ENCODE peak calls at places on chromosomes 3 and 15, in five cellular contexts. One of them, this sample, is unnamed.

GRCh38 chr3:187942658-187943241 is 197.5 kb upstream of the BCL6 start:
- DNase-seq in IMR-90: no peak
- DNase-seq in A549: no peak
- DNase-seq in GM12878: no peak
- DNase-seq in SK-N-SH: no peak
- DNase-seq in this sample: no peak

GRCh38 chr3:10933958-10934481 is 58.5 kb upstream of the SLC6A1 start:
- DNase-seq in IMR-90: peak
- DNase-seq in A549: peak
- DNase-seq in GM12878: no peak
- DNase-seq in SK-N-SH: no peak
- DNase-seq in this sample: no peak

GRCh38 chr15:52765779-52766178 is 24.4 kb downstream of the ONECUT1 start:
- DNase-seq in IMR-90: peak
- DNase-seq in A549: peak
- DNase-seq in GM12878: no peak
- DNase-seq in SK-N-SH: no peak
- DNase-seq in this sample: no peak

GRCh38 chr15:98647026-98647773 is 1.1 kb upstream of the IGF1R start:
- DNase-seq in IMR-90: peak
- DNase-seq in A549: peak
- DNase-seq in GM12878: no peak
- DNase-seq in SK-N-SH: peak
- DNase-seq in this sample: peak

GRCh38 chr3:134901461-134901860 is 106.4 kb downstream of the EPHB1 start:
- DNase-seq in IMR-90: no peak
- DNase-seq in A549: no peak
- DNase-seq in GM12878: no peak
- DNase-seq in SK-N-SH: no peak
- DNase-seq in this sample: no peak

GRCh38 chr3:10798600-10799367 is 17.2 kb upstream of the SLC6A11 start:
- DNase-seq in IMR-90: no peak
- DNase-seq in A549: no peak
- DNase-seq in GM12878: no peak
- DNase-seq in SK-N-SH: no peak
- DNase-seq in this sample: no peak

GRCh38 chr15:49855917-49856637 is 235.2 kb downstream of the DTWD1 start:
- DNase-seq in IMR-90: peak
- DNase-seq in A549: peak
- DNase-seq in GM12878: no peak
- DNase-seq in SK-N-SH: no peak
- DNase-seq in this sample: no peak

GRCh38 chr15:53747501-53748068 is 11.9 kb downstream of the WDR72 start:
- DNase-seq in IMR-90: no peak
- DNase-seq in A549: no peak
- DNase-seq in GM12878: no peak
- DNase-seq in SK-N-SH: no peak
- DNase-seq in this sample: no peak

GRCh38 chr15:68666120-68666811 is 87.5 kb downstream of the CORO2B start:
- DNase-seq in IMR-90: no peak
- DNase-seq in A549: no peak
- DNase-seq in GM12878: no peak
- DNase-seq in SK-N-SH: no peak
- DNase-seq in this sample: no peak

GRCh38 chr15:59843609-59844008 is 154.5 kb upstream of the BNIP2 start:
- DNase-seq in IMR-90: no peak
- DNase-seq in A549: no peak
- DNase-seq in GM12878: no peak
- DNase-seq in SK-N-SH: no peak
- DNase-seq in this sample: no peak

GRCh38 chr15:38085931-38086562 is 151.6 kb downstream of the TMCO5A start:
- DNase-seq in IMR-90: peak
- DNase-seq in A549: no peak
- DNase-seq in GM12878: peak
- DNase-seq in SK-N-SH: no peak
- DNase-seq in this sample: no peak

GRCh38 chr3:60610441-60611112 is 640.7 kb downstream of the FHIT start:
- DNase-seq in IMR-90: peak
- DNase-seq in A549: no peak
- DNase-seq in GM12878: no peak
- DNase-seq in SK-N-SH: no peak
- DNase-seq in this sample: no peak

GRCh38 chr3:118400086-118400485 is 634.6 kb downstream of the IGSF11 start:
- DNase-seq in IMR-90: no peak
- DNase-seq in A549: no peak
- DNase-seq in GM12878: no peak
- DNase-seq in SK-N-SH: no peak
- DNase-seq in this sample: no peak

GRCh38 chr3:112531358-112531781 is 30.4 kb downstream of the ATG3 start:
- DNase-seq in IMR-90: peak
- DNase-seq in A549: peak
- DNase-seq in GM12878: no peak
- DNase-seq in SK-N-SH: peak
- DNase-seq in this sample: peak

GRCh38 chr15:38036790-38037338 is 102.4 kb downstream of the TMCO5A start:
- DNase-seq in IMR-90: no peak
- DNase-seq in A549: no peak
- DNase-seq in GM12878: no peak
- DNase-seq in SK-N-SH: no peak
- DNase-seq in this sample: no peak

DNA sequence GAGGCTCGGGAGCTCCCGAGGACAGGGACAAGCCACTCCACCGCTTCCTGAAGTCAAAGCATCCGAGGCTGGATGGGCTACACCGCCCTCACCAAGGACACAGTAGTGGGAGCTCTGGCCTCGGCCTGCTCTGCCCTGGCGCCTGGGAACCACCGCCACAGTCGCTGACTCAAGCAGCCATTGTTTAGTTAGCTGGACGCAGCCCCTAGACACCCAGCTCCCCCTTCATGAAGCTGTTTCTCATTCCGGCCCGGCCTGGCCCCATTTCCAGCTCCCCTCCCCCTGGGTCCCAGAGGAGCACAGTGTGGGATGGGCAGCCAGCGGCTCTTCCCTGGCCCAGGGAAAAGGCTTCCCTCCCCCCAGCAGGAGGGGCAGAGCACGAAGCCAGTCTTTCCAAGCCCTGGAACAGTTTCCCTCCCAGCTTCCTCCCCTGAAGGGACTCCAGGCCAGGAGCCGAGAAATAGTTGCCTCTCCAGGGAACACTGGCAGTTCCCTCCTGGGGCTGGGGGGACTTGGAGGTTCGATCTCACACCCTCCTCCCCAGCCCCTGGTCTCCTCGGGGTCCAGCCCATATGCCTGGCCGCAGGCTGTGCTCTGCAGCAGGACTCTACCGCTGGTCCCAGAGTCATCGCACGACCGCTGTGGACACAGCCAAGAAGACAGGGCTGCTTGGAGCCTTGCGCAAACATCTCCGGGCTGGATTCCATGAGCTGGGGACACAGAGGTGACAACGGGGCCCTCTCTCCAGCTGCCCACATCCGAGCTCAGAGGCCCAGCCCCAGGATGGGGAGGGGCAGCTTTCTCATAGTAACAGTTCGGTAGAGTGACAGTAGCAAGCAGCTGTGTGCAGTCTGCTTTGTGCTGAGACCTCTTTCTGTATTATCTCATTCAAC is 10.0 kb downstream of the PLXND1 start:
- DNase-seq in IMR-90: peak
- DNase-seq in A549: peak
- DNase-seq in GM12878: no peak
- DNase-seq in SK-N-SH: peak
- DNase-seq in this sample: peak
- TF ChIP-seq RCOR1 in IMR-90: no peak
- TF ChIP-seq RCOR1 in A549: no peak
- TF ChIP-seq RCOR1 in GM12878: no peak
- TF ChIP-seq RCOR1 in SK-N-SH: no peak
- TF ChIP-seq RCOR1 in this sample: no peak

GRCh38 chr3:53045784-53046170 is at the start of gene SFMBT1:
- DNase-seq in IMR-90: peak
- DNase-seq in A549: peak
- DNase-seq in GM12878: no peak
- DNase-seq in SK-N-SH: peak
- DNase-seq in this sample: peak

GRCh38 chr3:53043738-53044137 is 2.1 kb downstream of the SFMBT1 start:
- DNase-seq in IMR-90: no peak
- DNase-seq in A549: no peak
- DNase-seq in GM12878: no peak
- DNase-seq in SK-N-SH: no peak
- DNase-seq in this sample: no peak

GRCh38 chr3:53046171-53047170 is 598 bp upstream of the SFMBT1 start:
- DNase-seq in IMR-90: peak
- DNase-seq in A549: peak
- DNase-seq in GM12878: no peak
- DNase-seq in SK-N-SH: peak
- DNase-seq in this sample: no peak

GRCh38 chr3:53044371-53045106 is 1.3 kb downstream of the SFMBT1 start:
- DNase-seq in IMR-90: peak
- DNase-seq in A549: peak
- DNase-seq in GM12878: no peak
- DNase-seq in SK-N-SH: peak
- DNase-seq in this sample: peak

DNA sequence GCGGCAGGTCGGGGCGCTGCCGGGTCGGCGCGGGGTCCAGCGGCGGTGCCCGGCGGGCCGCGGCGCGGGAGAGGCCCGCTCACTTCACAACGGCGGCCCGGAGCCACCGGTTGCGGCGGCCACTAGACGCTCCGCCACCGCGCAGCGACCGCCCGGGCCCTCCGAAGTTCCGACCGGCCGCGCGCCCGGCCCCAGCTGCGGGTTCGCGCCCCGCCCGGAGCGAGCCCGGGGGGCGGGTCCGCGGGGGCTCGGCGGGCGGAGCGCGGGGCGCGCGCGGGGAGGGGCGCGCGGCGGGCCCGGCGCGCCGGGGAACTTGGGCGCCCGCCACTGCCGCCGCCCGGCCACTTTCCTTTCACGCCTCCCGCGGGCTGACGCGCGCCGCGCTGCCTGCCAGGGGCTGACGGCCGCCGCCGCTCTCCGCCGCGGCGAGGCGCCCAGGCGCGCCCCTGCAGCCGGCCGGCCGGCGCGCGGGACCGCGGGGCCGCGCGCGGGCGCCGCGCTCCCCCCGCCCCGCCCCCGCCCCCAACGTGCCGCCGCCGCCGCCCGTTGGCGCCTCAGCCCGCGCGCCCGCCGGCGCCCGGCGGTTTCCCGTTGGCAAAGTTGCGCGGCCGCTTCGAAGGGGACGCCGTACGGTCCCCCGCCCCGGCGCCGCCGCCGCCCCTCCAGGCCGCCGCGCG is 628 bp downstream of the SFMBT1 start:
- DNase-seq in IMR-90: peak
- DNase-seq in A549: peak
- DNase-seq in GM12878: no peak
- DNase-seq in SK-N-SH: peak
- DNase-seq in this sample: peak
- TF ChIP-seq RCOR1 in IMR-90: no peak
- TF ChIP-seq RCOR1 in A549: no peak
- TF ChIP-seq RCOR1 in GM12878: no peak
- TF ChIP-seq RCOR1 in SK-N-SH: no peak
- TF ChIP-seq RCOR1 in this sample: no peak

GRCh38 chr3:87627316-87627715 is 350.9 kb upstream of the POU1F1 start:
- DNase-seq in IMR-90: no peak
- DNase-seq in A549: no peak
- DNase-seq in GM12878: no peak
- DNase-seq in SK-N-SH: no peak
- DNase-seq in this sample: no peak

GRCh38 chr3:87625911-87626310 is 349.5 kb upstream of the POU1F1 start:
- DNase-seq in IMR-90: no peak
- DNase-seq in A549: no peak
- DNase-seq in GM12878: no peak
- DNase-seq in SK-N-SH: no peak
- DNase-seq in this sample: no peak

GRCh38 chr3:87621667-87622066 is 345.3 kb upstream of the POU1F1 start:
- DNase-seq in IMR-90: no peak
- DNase-seq in A549: no peak
- DNase-seq in GM12878: peak
- DNase-seq in SK-N-SH: no peak
- DNase-seq in this sample: no peak

GRCh38 chr3:87624860-87625259 is 348.5 kb upstream of the POU1F1 start:
- DNase-seq in IMR-90: no peak
- DNase-seq in A549: no peak
- DNase-seq in GM12878: no peak
- DNase-seq in SK-N-SH: no peak
- DNase-seq in this sample: no peak

GRCh38 chr3:87626471-87626995 is 350.1 kb upstream of the POU1F1 start:
- DNase-seq in IMR-90: no peak
- DNase-seq in A549: no peak
- DNase-seq in GM12878: no peak
- DNase-seq in SK-N-SH: no peak
- DNase-seq in this sample: no peak
- TF ChIP-seq RCOR1 in IMR-90: no peak
- TF ChIP-seq RCOR1 in A549: no peak
- TF ChIP-seq RCOR1 in GM12878: no peak
- TF ChIP-seq RCOR1 in SK-N-SH: no peak
- TF ChIP-seq RCOR1 in this sample: no peak

DNA sequence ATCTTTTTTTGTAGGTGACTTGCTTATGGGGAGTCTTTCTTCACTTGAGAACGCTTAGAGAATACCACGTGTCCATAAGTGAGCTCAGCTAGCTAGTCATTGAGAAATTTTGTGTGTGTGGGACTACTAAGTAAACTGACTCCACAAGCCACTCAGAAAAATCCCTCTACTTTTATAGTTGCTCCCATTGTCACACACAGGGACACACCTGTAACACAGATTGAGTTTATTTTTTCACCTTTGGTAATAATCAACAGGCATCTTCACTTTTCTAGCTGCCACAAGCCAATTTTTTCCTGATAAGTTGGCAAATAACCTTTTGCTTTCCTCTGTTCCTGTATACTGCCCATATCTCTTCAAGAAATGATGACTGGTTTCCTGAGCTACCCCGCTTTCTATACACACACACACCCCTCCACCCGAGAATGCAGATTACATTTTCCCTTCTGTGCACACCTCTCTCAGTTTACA is 4.5 kb downstream of the TSC22D2 start:
- DNase-seq in IMR-90: peak
- DNase-seq in A549: peak
- DNase-seq in GM12878: no peak
- DNase-seq in SK-N-SH: no peak
- DNase-seq in this sample: no peak
- TF ChIP-seq RCOR1 in IMR-90: no peak
- TF ChIP-seq RCOR1 in A549: no peak
- TF ChIP-seq RCOR1 in GM12878: no peak
- TF ChIP-seq RCOR1 in SK-N-SH: no peak
- TF ChIP-seq RCOR1 in this sample: no peak

GRCh38 chr15:63826513-63826912 is 7.2 kb downstream of the HERC1 start:
- DNase-seq in IMR-90: peak
- DNase-seq in A549: peak
- DNase-seq in GM12878: no peak
- DNase-seq in SK-N-SH: no peak
- DNase-seq in this sample: peak
- TF ChIP-seq RCOR1 in IMR-90: no peak
- TF ChIP-seq RCOR1 in A549: no peak
- TF ChIP-seq RCOR1 in GM12878: no peak
- TF ChIP-seq RCOR1 in SK-N-SH: no peak
- TF ChIP-seq RCOR1 in this sample: no peak

This sample was measured in K562.